ENCODE peak calls at places on chromosomes 7 and 10, in seven cellular contexts. U is aorta; R is astrocyte; W is osteoblast; B is effector memory CD4-positive, alpha-beta T cell; M is SJCRH30; P is adrenal gland. K is an unnamed sample. For H3K9me3 and H3K4me1, the result is how much of the 10 kb centered on the place peaks cover.

GRCh38 chr10:123741711-123742110 is 75.6 kb downstream of the GPR26 start:
- DNase-seq in U (no peak), R (no peak), W (no peak), B (no peak), M (no peak), P (no peak), K (no peak)

GRCh38 chr7:99374121-99375064 is at the start of gene ARPC1B:
- DNase-seq in U (peak), R (peak), W (peak), B (peak), M (peak), P (peak), K (peak)

GRCh38 chr10:110007171-110007700 is 548 bp upstream of the ADD3 start:
- DNase-seq in U (peak), R (no peak), W (no peak), B (no peak), M (no peak), P (no peak), K (no peak)

GRCh38 chr7:24197852-24198251 is 86.1 kb upstream of the NPY start:
- DNase-seq in U (no peak), R (peak), W (no peak), B (no peak), M (no peak), P (no peak), K (no peak)

GRCh38 chr10:30093303-30093967 is 34.0 kb upstream of the JCAD start:
- DNase-seq in U (no peak), R (no peak), W (no peak), B (no peak), M (no peak), P (no peak), K (no peak)

GRCh38 chr7:12731214-12731656 is 43.8 kb downstream of the ARL4A start:
- DNase-seq in U (no peak), R (no peak), W (no peak), B (no peak), M (no peak), P (no peak), K (peak)

GRCh38 chr10:131703941-131704340 is 196.9 kb upstream of the PPP2R2D start:
- DNase-seq in U (no peak), R (no peak), W (no peak), B (no peak), M (no peak), P (no peak), K (no peak)

GRCh38 chr7:82805527-82805960 is 357.1 kb downstream of the PCLO start:
- DNase-seq in U (no peak), R (peak), W (peak), B (no peak), M (peak), P (no peak), K (no peak)

GRCh38 chr7:22427122-22427503 is 70.2 kb upstream of the RAPGEF5 start:
- DNase-seq in U (no peak), R (no peak), W (no peak), B (no peak), M (no peak), P (no peak), K (no peak)

GRCh38 chr10:17013131-17013530 is 116.5 kb downstream of the CUBN start:
- DNase-seq in U (no peak), R (no peak), W (no peak), B (no peak), M (no peak), P (no peak), K (no peak)

GRCh38 chr7:1802899-1803298 is 132.8 kb downstream of the ELFN1 start:
- DNase-seq in U (peak), R (no peak), W (no peak), B (no peak), M (no peak), P (no peak), K (no peak)

GRCh38 chr10:89891006-89891405 is 189.6 kb downstream of the KIF20B start:
- DNase-seq in U (no peak), R (peak), W (no peak), B (no peak), M (no peak), P (no peak), K (no peak)

GRCh38 chr7:47619806-47620205 is 37.9 kb upstream of the TNS3 start:
- DNase-seq in U (no peak), R (no peak), W (no peak), B (no peak), M (no peak), P (no peak), K (no peak)

GRCh38 chr10:77602913-77603528 is 34.6 kb downstream of the KCNMA1 start:
- DNase-seq in U (no peak), R (no peak), W (no peak), B (no peak), M (peak), P (no peak), K (no peak)

GRCh38 chr10:88207121-88207546 is 343.7 kb downstream of the PTEN start:
- DNase-seq in U (no peak), R (no peak), W (no peak), B (no peak), M (no peak), P (no peak), K (no peak)

GRCh38 chr7:10156972-10157371 is 816.7 kb upstream of the PHF14 start:
- DNase-seq in U (no peak), R (peak), W (no peak), B (no peak), M (no peak), P (no peak), K (no peak)

GRCh38 chr7:70036695-70037094 is 438.4 kb downstream of the AUTS2 start:
- DNase-seq in U (no peak), R (no peak), W (no peak), B (no peak), M (no peak), P (no peak), K (no peak)

GRCh38 chr10:3455385-3456334 is 283.1 kb upstream of the PITRM1 start:
- DNase-seq in U (no peak), R (peak), W (no peak), B (no peak), M (no peak), P (no peak), K (no peak)

GRCh38 chr7:30789334-30789711 is 18.1 kb downstream of the MINDY4 start:
- DNase-seq in U (peak), R (peak), W (peak), B (no peak), M (no peak), P (no peak), K (no peak)

GRCh38 chr10:81081887-81082620 is 544.4 kb downstream of the SH2D4B start:
- DNase-seq in U (no peak), R (no peak), W (no peak), B (no peak), M (no peak), P (no peak), K (no peak)

GRCh38 chr7:158110034-158110590 is 477.5 kb downstream of the PTPRN2 start:
- DNase-seq in U (no peak), R (no peak), W (peak), B (no peak), M (no peak), P (no peak), K (no peak)
- H3K9me3 ChIP-seq in U (under half), R (under half), W (under half), B (under half), M (under half), P (under half), K (under half)

DNA sequence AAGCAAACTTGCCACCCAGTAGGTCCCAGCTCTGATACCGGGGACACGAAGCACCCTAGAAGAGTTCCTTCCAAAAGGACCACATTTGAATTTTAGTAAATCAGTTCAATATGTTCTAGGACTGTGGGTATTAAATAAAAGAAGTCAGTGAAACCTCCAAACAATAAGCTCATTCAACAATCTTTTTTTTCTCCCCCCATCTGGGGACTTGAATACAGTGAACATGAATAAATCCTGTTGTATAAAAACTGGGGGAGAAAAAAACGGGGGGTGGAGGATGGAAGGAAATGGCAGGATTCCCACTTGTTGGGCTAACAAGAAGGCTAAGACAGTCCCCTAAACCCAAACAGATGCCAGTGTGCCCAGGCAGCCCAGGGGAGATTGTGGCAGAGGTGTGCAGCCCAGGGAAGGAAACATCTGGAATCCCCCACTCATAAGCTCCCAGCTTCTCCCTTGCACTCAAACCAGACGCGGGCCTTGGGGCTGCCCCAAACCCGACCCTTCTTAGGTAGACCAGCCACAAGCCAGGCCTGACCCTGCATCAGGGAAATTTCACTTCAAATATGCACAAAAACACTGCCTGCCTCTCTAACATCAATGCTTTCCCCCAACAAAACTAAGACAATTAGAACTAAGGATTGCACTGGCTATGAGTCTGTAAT is 8.8 kb downstream of the AFAP1L2 start:
- DNase-seq in U (no peak), R (no peak), W (no peak), B (no peak), M (no peak), P (no peak), K (no peak)
- H3K4me1 ChIP-seq in U (under half), R (under half), W (under half), B (under half), M (under half), P (under half), K (under half)

GRCh38 chr10:120138689-120139088 is 246.2 kb downstream of the SEC23IP start:
- DNase-seq in U (no peak), R (no peak), W (no peak), B (no peak), M (no peak), P (no peak), K (no peak)

GRCh38 chr10:120131183-120131582 is 238.7 kb downstream of the SEC23IP start:
- DNase-seq in U (no peak), R (peak), W (no peak), B (no peak), M (peak), P (no peak), K (no peak)

DNA sequence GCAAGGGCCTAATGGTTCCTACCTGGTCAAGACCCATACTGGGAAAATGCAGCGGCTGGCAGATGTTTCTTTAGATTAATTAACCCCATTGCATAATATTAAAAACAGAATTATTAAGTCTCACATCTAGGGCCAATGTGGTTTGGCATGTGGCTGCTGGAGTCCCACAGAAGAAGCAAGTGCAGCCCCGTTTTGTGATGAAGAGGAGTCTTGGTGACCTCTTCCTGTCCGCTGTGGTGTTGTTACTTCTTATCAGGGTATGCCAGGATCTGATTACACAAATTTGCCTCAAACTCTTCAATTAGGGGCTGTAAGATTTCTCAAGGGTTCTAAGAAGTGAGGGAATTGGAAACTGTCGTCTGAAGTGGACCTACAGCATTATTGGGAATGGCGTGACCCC is 240.3 kb downstream of the SEC23IP start:
- DNase-seq in U (no peak), R (no peak), W (no peak), B (no peak), M (no peak), P (no peak), K (no peak)
- H3K9me3 ChIP-seq in U (under half), R (under half), W (under half), B (under half), M (under half), P (under half), K (under half)

DNA sequence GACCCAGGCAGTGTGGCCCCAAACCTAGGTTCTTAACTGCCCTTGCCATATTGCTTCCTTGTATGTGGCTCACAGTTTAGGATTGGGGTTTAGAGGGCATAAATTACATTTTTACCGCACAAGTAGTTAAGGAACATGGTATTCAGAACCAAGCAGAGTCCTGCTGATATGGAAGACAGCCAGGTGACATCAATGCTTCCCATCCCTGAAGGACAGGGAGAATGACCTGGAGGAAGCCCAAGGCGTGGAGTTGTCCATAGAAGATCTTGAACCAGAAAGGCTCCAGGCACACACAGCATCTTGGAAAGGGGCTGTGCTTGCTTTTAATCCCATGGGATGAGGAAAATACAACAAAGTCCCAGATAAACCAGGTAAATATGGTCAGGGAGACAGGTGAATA is 48.3 kb downstream of the ATXN7L1 start:
- DNase-seq in U (no peak), R (no peak), W (no peak), B (no peak), M (no peak), P (no peak), K (no peak)
- H3K4me1 ChIP-seq in U (under half), R (under half), W (under half), B (under half), M (under half), P (under half), K (under half)

GRCh38 chr10:128577958-128578750 is 451.9 kb upstream of the MKI67 start:
- DNase-seq in U (no peak), R (no peak), W (no peak), B (no peak), M (no peak), P (no peak), K (no peak)

GRCh38 chr10:128578766-128579165 is 452.5 kb upstream of the MKI67 start:
- DNase-seq in U (no peak), R (no peak), W (no peak), B (no peak), M (no peak), P (no peak), K (no peak)

GRCh38 chr10:128574616-128575210 is 448.5 kb upstream of the MKI67 start:
- DNase-seq in U (no peak), R (no peak), W (no peak), B (no peak), M (no peak), P (no peak), K (no peak)

GRCh38 chr10:128579280-128579679 is 453.1 kb upstream of the MKI67 start:
- DNase-seq in U (no peak), R (no peak), W (no peak), B (no peak), M (no peak), P (no peak), K (no peak)

GRCh38 chr10:128576916-128577670 is 450.9 kb upstream of the MKI67 start:
- DNase-seq in U (no peak), R (no peak), W (no peak), B (no peak), M (no peak), P (no peak), K (no peak)
- H3K9me3 ChIP-seq in U (under half), R (under half), W (under half), B (under half), M (under half), P (under half), K (under half)

GRCh38 chr7:149686449-149686848 is 86.9 kb downstream of the ZNF467 start:
- DNase-seq in U (no peak), R (no peak), W (no peak), B (no peak), M (no peak), P (no peak), K (no peak)

GRCh38 chr7:149683191-149683590 is 90.2 kb downstream of the ZNF467 start:
- DNase-seq in U (no peak), R (no peak), W (no peak), B (no peak), M (no peak), P (no peak), K (no peak)

GRCh38 chr7:149686001-149686400 is 87.4 kb downstream of the ZNF467 start:
- DNase-seq in U (no peak), R (peak), W (peak), B (no peak), M (no peak), P (peak), K (no peak)

GRCh38 chr7:149683898-149684297 is 89.5 kb downstream of the ZNF467 start:
- DNase-seq in U (no peak), R (no peak), W (no peak), B (no peak), M (no peak), P (no peak), K (no peak)

DNA sequence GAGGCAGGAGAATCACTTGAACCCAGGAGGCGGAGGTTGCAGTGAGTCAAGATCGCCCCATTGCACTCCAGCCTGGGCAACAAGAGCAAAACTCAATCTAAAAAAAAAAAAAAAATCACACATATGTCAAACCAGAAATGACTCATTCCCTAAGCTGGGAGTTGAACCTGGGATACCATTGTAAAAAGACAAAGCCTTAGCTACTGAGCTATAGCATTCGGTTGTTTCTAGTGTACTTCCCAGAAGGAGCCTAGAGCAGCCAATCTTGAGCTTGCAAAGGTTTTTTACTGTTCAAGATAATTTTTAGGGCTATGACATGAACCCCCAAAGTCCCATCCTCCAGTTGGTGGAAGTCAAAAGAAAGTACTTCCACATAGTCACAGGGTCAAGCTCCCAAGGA is 87.9 kb downstream of the ZNF467 start:
- DNase-seq in U (no peak), R (no peak), W (no peak), B (no peak), M (no peak), P (no peak), K (no peak)
- H3K4me1 ChIP-seq in U (under half), R (under half), W (under half), B (under half), M (under half), P (under half), K (under half)